ENCODE peak calls at places on chromosomes 7 and 10, in five cellular contexts. N is heart right ventricle, E is Peyer's patch, B is cardiac muscle cell, O is K562. H is an unnamed sample.

GRCh38 chr7:3427957-3428356 is 126.9 kb downstream of the SDK1 start:
- DNase-seq in N (no peak), E (no peak), B (no peak), O (no peak), H (no peak)

GRCh38 chr7:134828361-134828760 is 48.9 kb downstream of the CALD1 start:
- DNase-seq in N (no peak), E (no peak), B (peak; percentile 50), O (no peak), H (no peak)

GRCh38 chr7:139733751-139734150 is 44.0 kb downstream of the HIPK2 start:
- DNase-seq in N (no peak), E (no peak), B (peak; percentile 57), O (no peak), H (no peak)

GRCh38 chr7:106111671-106112117 is 418 bp downstream of the SYPL1 start:
- DNase-seq in N (peak; percentile 74), E (no peak), B (peak; percentile 88), O (no peak), H (peak; percentile 84)

GRCh38 chr10:56895306-56895705 is 534.2 kb upstream of the ZWINT start:
- DNase-seq in N (no peak), E (no peak), B (no peak), O (no peak), H (no peak)

GRCh38 chr7:37430644-37431043 is 18.0 kb downstream of the ELMO1 start:
- DNase-seq in N (no peak), E (no peak), B (no peak), O (no peak), H (no peak)

GRCh38 chr10:62653254-62653653 is 151.3 kb upstream of the ADO start:
- DNase-seq in N (no peak), E (peak; percentile 68), B (no peak), O (no peak), H (no peak)

GRCh38 chr7:142519077-142519789 is 230.0 kb upstream of the PRSS1 start:
- DNase-seq in N (no peak), E (no peak), B (no peak), O (no peak), H (no peak)

GRCh38 chr7:80934286-80934685 is 15.4 kb upstream of the SEMA3C start:
- DNase-seq in N (no peak), E (no peak), B (peak; percentile 46), O (no peak), H (no peak)

GRCh38 chr10:113866551-113867394 is 12.3 kb downstream of the NHLRC2 start:
- DNase-seq in N (no peak), E (no peak), B (no peak), O (peak; percentile 10), H (no peak)

GRCh38 chr10:104622598-104623209 is 18.4 kb upstream of the SORCS3 start:
- DNase-seq in N (no peak), E (no peak), B (no peak), O (peak; percentile 13), H (no peak)
- TF ChIP-seq CTCF in N (peak; percentile 40), E (no peak), B (peak; percentile 23), O (peak; percentile 54), H (peak; percentile 18)

DNA sequence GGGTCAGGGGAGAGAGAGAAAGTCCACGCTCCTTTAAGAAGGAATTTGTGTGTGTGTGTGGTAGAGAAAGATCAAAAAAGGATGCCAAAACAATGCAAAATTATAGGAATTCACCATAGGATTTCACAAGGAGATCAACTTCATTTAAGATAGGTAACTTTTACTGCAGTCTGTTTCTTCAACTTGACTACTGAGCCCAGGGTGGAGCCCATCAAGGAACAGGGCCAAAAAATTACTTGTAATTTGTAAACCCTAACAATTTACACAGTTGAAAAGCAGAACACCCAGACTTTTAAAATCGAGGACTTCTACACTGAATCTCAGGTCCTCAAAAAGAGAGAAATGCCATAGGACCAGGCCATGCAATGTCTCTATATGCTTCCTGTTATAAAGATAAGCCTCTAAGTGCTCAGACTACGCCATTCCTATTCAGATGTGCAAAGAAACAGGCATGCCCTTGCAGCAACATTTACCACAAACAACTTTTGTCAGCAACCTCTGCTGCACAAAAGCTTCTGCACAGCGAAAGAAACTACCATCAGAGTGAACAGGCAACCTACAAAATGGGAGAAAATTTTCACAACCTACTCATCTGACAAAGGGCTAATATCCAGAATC is 10.6 kb upstream of the GIMAP4 start:
- DNase-seq in N (no peak), E (no peak), B (no peak), O (no peak), H (no peak)
- H3K9me3 ChIP-seq in N (no peaks in the 10 kb centered on the region), E (no peaks in the 10 kb centered on the region), B (no peaks in the 10 kb centered on the region), O (peaks cover 2% of the 10 kb centered on the region), H (peaks cover 9% of the 10 kb centered on the region)

GRCh38 chr7:138555684-138556083 is 95.6 kb downstream of the TRIM24 start:
- DNase-seq in N (no peak), E (no peak), B (no peak), O (no peak), H (no peak)

GRCh38 chr7:138551102-138551501 is 91.0 kb downstream of the TRIM24 start:
- DNase-seq in N (no peak), E (no peak), B (no peak), O (no peak), H (no peak)

GRCh38 chr7:138556771-138557484 is 96.9 kb downstream of the TRIM24 start:
- DNase-seq in N (no peak), E (no peak), B (peak; percentile 21), O (no peak), H (no peak)

GRCh38 chr7:138554674-138555073 is 94.6 kb downstream of the TRIM24 start:
- DNase-seq in N (no peak), E (no peak), B (no peak), O (no peak), H (no peak)

DNA sequence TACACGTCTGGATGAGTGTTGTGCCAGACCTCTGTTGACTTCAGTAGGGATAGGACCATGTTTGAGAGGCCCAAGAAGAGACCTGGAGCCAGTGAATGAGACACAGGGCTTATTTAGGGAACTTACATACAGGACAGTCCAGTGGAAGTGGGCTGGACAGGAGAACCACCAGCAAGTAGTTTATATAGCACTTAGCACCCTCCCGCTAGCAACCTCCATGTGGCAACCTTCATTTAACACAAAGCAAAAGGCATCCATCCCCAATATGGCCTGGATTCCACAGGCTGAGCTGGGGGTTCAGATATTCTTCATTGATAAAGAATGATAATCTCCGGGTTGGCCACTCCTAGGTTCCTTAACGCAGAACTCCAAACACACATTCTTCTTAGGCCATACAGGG is 93.7 kb downstream of the TRIM24 start:
- DNase-seq in N (no peak), E (no peak), B (no peak), O (no peak), H (no peak)
- H3K36me3 ChIP-seq in N (peaks cover 88% of the 10 kb centered on the region), E (no peaks in the 10 kb centered on the region), B (peaks cover 80% of the 10 kb centered on the region), O (peaks cover 92% of the 10 kb centered on the region), H (peaks cover 72% of the 10 kb centered on the region)

GRCh38 chr7:155000795-155001194 is 2.1 kb downstream of the PAXIP1 start:
- DNase-seq in N (no peak), E (peak; percentile 59), B (no peak), O (no peak), H (no peak)
- TF ChIP-seq CTCF in N (no peak), E (no peak), B (no peak), O (peak; percentile 42), H (no peak)

DNA sequence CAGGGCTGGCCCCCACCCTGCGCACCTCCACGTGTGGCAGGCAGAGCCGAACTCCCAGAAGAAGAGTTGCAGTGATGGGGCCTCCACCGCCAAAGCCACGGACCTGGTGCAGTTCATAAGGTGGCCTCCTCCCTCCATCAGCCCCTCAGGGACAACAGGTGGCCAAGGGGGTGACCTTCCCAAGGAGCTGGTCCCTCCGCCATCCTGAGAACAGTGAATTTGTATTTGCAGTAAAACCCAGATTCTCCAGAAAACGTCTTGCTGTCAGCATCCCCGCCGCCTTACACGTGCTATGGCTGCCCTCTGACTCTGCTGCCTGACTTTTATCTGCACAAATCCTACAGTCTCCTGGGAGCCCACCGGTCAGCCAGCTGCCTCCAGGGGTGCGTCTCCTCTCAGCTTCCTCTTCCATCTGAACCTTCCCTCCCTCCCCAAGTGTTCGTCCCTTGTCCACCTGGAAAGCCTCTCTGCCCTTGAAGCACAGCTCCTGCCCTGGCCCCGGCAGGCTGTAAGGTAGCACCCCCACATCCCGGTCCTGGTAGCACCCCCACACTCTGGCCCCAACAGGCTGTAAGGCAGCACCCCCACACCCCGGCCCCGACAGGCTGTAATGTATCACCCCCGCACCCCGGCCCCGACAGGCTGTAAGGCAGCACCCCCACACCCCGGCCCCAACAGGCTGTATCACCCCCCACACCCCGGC is 311.8 kb downstream of the PTPRN2 start:
- DNase-seq in N (no peak), E (no peak), B (no peak), O (no peak), H (no peak)
- H3K9me3 ChIP-seq in N (no peaks in the 10 kb centered on the region), E (no peaks in the 10 kb centered on the region), B (no peaks in the 10 kb centered on the region), O (no peaks in the 10 kb centered on the region), H (no peaks in the 10 kb centered on the region)